ENCODE peak calls at places on chromosomes 3 and 15, in nine cellular contexts. A is brain microvascular endothelial cell; I is CD8-positive, alpha-beta T cell; C is CD8-positive, alpha-beta memory T cell; Z is caudate nucleus; T is A549; P is left ventricle myocardium inferior; J is HCT116; G is neural progenitor cell. H is an unnamed sample.

GRCh38 chr15:63402498-63403253 is 21.0 kb upstream of the CA12 start:
- DNase-seq in T (peak; percentile 55), I (no peak), J (no peak), Z (no peak), A (peak; percentile 24), P (no peak), G (peak; percentile 32), C (peak; percentile 28), H (peak; percentile 53)

GRCh38 chr15:41513282-41514227 is at the start of gene LTK:
- DNase-seq in I (no peak), C (peak; percentile 24), T (no peak), A (no peak), P (no peak), G (peak; percentile 77), Z (no peak), J (peak; percentile 65), H (no peak)

GRCh38 chr15:63071288-63071909 is 28.9 kb downstream of the TPM1 start:
- DNase-seq in Z (no peak), J (no peak), P (no peak), T (no peak), I (no peak), G (no peak), C (no peak), A (no peak), H (no peak)

GRCh38 chr15:68796576-68796975 is 24.1 kb downstream of the ANP32A start:
- DNase-seq in J (no peak), C (no peak), P (no peak), Z (no peak), T (no peak), A (no peak), I (no peak), G (no peak), H (no peak)

GRCh38 chr3:64267774-64268604 is 42.7 kb upstream of the PRICKLE2 start:
- DNase-seq in J (no peak), P (peak; percentile 61), G (peak; percentile 80), I (no peak), Z (peak; percentile 70), T (no peak), A (peak; percentile 54), C (no peak), H (peak; percentile 45)

GRCh38 chr3:124364230-124365022 is 365.8 kb upstream of the UMPS start:
- DNase-seq in G (no peak), T (no peak), A (no peak), I (no peak), Z (no peak), C (no peak), P (no peak), J (no peak), H (no peak)

GRCh38 chr3:52487050-52487787 is 7.9 kb upstream of the STAB1 start:
- DNase-seq in T (no peak), Z (no peak), J (no peak), P (no peak), I (no peak), C (no peak), A (no peak), G (no peak), H (no peak)

GRCh38 chr15:68526269-68526668 is 52.5 kb upstream of the CORO2B start:
- DNase-seq in J (no peak), P (no peak), T (no peak), Z (no peak), C (no peak), A (peak; percentile 56), G (no peak), I (no peak), H (peak; percentile 33)

GRCh38 chr3:183253364-183253960 is 409 bp downstream of the B3GNT5 start:
- DNase-seq in A (peak; percentile 53), T (no peak), G (peak; percentile 54), J (no peak), I (no peak), Z (peak; percentile 25), C (peak; percentile 9), P (peak; percentile 82), H (no peak)

GRCh38 chr15:83999396-84000120 is 236.0 kb upstream of the GOLGA6L4 start:
- DNase-seq in Z (no peak), C (no peak), A (no peak), I (no peak), G (no peak), P (no peak), T (no peak), J (no peak), H (peak; percentile 29)

GRCh38 chr15:91342091-91342490 is 242.0 kb downstream of the SV2B start:
- DNase-seq in C (no peak), I (no peak), Z (no peak), P (no peak), G (no peak), J (no peak), T (no peak), A (no peak), H (no peak)

GRCh38 chr3:27669505-27670085 is 52.5 kb downstream of the EOMES start:
- DNase-seq in I (no peak), C (no peak), J (no peak), P (no peak), G (no peak), A (no peak), T (no peak), Z (no peak), H (no peak)

GRCh38 chr3:55936549-55937052 is 449.5 kb upstream of the WNT5A start:
- DNase-seq in T (no peak), P (no peak), I (no peak), Z (no peak), C (no peak), A (no peak), J (no peak), G (no peak), H (no peak)

GRCh38 chr3:106692624-106693023 is 684.6 kb upstream of the CCDC54 start:
- DNase-seq in A (no peak), I (no peak), Z (no peak), C (no peak), J (no peak), T (no peak), G (no peak), P (no peak), H (no peak)

GRCh38 chr3:177904661-177905060 is 631.6 kb upstream of the KCNMB2 start:
- DNase-seq in G (no peak), Z (no peak), C (no peak), I (no peak), T (no peak), P (no peak), A (peak; percentile 31), J (no peak), H (no peak)

GRCh38 chr3:30492581-30493192 is 113.7 kb upstream of the TGFBR2 start:
- DNase-seq in P (no peak), T (no peak), J (no peak), I (no peak), Z (no peak), A (peak; percentile 55), G (no peak), C (no peak), H (no peak)
- H3K27ac ChIP-seq in P (peak overlapping the region; percentile 80), T (peak overlapping the region; percentile 67), J (no peak overlapping the region), I (no peak overlapping the region), Z (no peak overlapping the region), A (peak overlapping the region; percentile 64), G (no peak overlapping the region), C (no peak overlapping the region), H (no peak overlapping the region)

GRCh38 chr3:113485161-113485609 is 29.8 kb downstream of the SPICE1 start:
- DNase-seq in G (no peak), Z (no peak), J (no peak), T (no peak), P (no peak), C (peak; percentile 37), A (no peak), I (peak; percentile 24), H (no peak)
- H3K27ac ChIP-seq in G (no peak overlapping the region), Z (no peak overlapping the region), J (no peak overlapping the region), T (no peak overlapping the region), P (no peak overlapping the region), C (no peak overlapping the region), A (no peak overlapping the region), I (peak overlapping the region; percentile 14), H (no peak overlapping the region)

GRCh38 chr3:172068977-172069376 is 29.6 kb downstream of the FNDC3B start:
- DNase-seq in A (no peak), C (no peak), J (no peak), Z (no peak), G (no peak), T (no peak), P (no peak), I (no peak), H (no peak)

GRCh38 chr3:172069473-172069872 is 30.1 kb downstream of the FNDC3B start:
- DNase-seq in Z (no peak), P (no peak), C (no peak), A (no peak), G (peak; percentile 71), T (no peak), J (no peak), I (no peak), H (no peak)

GRCh38 chr3:172070799-172071198 is 31.4 kb downstream of the FNDC3B start:
- DNase-seq in J (no peak), Z (no peak), P (no peak), A (no peak), G (no peak), I (no peak), T (no peak), C (no peak), H (no peak)

GRCh38 chr3:172071780-172072179 is 32.4 kb downstream of the FNDC3B start:
- DNase-seq in T (no peak), J (no peak), G (no peak), C (no peak), I (no peak), A (no peak), P (no peak), Z (no peak), H (no peak)

DNA sequence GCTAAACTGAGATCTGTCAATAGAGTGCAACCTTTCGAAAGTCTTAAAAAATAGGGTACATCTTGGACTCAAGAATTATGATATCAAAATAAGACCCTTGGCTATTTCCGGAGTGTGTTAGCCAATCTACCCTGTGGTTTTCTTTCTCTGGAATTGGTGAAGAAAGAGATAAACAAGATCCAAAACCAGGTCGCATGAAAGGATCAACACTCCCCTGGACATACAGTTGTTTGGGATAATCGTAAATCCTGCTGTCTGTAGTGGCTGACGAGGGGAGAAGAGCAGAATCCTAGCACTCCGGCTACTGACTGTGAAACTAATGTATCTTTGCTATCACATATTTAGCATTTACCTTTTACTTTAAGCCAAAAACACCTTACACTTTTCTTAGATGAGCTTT is 30.9 kb downstream of the FNDC3B start:
- DNase-seq in Z (no peak), T (no peak), C (no peak), I (no peak), A (no peak), J (no peak), G (no peak), P (no peak), H (no peak)
- H3K27ac ChIP-seq in Z (no peak overlapping the region), T (no peak overlapping the region), C (no peak overlapping the region), I (no peak overlapping the region), A (no peak overlapping the region), J (no peak overlapping the region), G (peak overlapping the region; percentile 71), P (peak overlapping the region; percentile 27), H (no peak overlapping the region)

DNA sequence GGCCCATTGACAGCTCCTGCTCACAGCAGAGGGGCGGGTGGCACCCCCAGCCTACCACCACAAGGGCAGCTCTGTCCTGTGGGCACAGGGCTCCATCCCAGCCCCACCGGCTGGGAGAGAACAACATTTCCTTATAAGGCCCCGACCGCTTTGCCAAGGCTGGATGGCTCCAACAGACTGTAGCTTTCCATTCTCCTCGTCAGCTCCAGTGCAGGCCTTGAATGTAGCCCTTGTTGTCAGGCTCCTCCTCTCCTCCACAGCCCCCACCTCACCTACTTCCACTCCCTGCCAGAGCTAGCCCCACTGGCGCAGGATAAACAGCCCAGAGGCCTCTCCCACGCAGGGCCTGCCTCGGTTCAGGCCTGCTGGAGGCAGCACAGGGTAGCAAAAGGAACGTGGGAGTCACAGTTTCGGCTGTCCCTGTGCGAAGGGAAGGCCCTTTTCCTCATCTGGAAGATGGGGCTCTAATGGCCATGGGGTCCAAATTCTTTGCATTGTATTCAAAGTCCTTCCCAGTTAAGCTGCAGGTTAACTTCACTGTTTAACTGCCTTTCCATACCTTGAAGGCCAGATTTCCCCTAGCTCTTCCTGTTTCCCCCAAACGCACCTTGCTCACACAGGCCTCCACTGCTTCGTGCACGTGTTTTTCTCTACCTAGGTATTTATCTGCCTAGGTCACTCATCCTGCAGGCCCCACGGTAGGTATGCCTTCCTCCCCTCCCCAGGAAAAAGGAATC is 101.6 kb upstream of the LPP start:
- DNase-seq in P (peak; percentile 83), I (no peak), Z (peak; percentile 97), T (no peak), J (no peak), C (no peak), A (peak; percentile 39), G (peak; percentile 67), H (no peak)
- H3K27ac ChIP-seq in P (peak overlapping the region; percentile 87), I (no peak overlapping the region), Z (peak overlapping the region; percentile 95), T (no peak overlapping the region), J (no peak overlapping the region), C (no peak overlapping the region), A (no peak overlapping the region), G (no peak overlapping the region), H (no peak overlapping the region)

H was measured in RWPE1.